ENCODE peak calls at places on chromosomes 6 and 20, in six cellular contexts. O is transverse colon, H is tibial nerve, G is IMR-90, M is uterus, D is hepatocyte. R is an unnamed sample.

GRCh38 chr20:8213831-8214587 is 81.9 kb downstream of the PLCB1 start:
- DNase-seq in G (no peak), H (no peak), M (no peak), O (no peak), D (no peak), R (no peak)

GRCh38 chr6:112298021-112298745 is 43.8 kb upstream of the LAMA4 start:
- DNase-seq in G (peak; percentile 97), D (peak; percentile 52), O (no peak), H (no peak), M (peak; percentile 27), R (no peak)

GRCh38 chr6:134714113-134714512 is 235.8 kb downstream of the ALDH8A1 start:
- DNase-seq in H (no peak), D (no peak), G (no peak), O (no peak), M (no peak), R (no peak)

GRCh38 chr20:46751856-46752255 is 42.4 kb downstream of the SLC2A10 start:
- DNase-seq in H (no peak), O (no peak), M (no peak), D (no peak), G (no peak), R (no peak)

GRCh38 chr6:41624621-41625365 is 13.5 kb upstream of the MDFI start:
- DNase-seq in M (no peak), H (no peak), G (no peak), D (no peak), O (no peak), R (no peak)

GRCh38 chr20:17925300-17925939 is 43.2 kb downstream of the SNX5 start:
- DNase-seq in D (peak; percentile 78), H (no peak), M (no peak), O (peak; percentile 81), G (no peak), R (no peak)

GRCh38 chr20:62916703-62917476 is 9.4 kb downstream of the DIDO1 start:
- DNase-seq in M (no peak), G (no peak), O (no peak), D (no peak), H (no peak), R (no peak)

GRCh38 chr6:156767603-156768467 is 9.3 kb upstream of the ARID1B start:
- DNase-seq in H (no peak), G (peak; percentile 68), O (no peak), D (no peak), M (no peak), R (no peak)

GRCh38 chr6:134555672-134556071 is 237.8 kb upstream of the SGK1 start:
- DNase-seq in M (no peak), G (no peak), O (no peak), H (no peak), D (no peak), R (no peak)

GRCh38 chr20:40493071-40493470 is 196.0 kb downstream of the MAFB start:
- DNase-seq in D (peak; percentile 30), O (peak; percentile 15), G (peak; percentile 28), M (peak; percentile 23), H (peak; percentile 60), R (peak; percentile 88)

GRCh38 chr20:38927902-38928578 is 1.8 kb downstream of the FAM83D start:
- DNase-seq in O (peak; percentile 51), D (no peak), H (no peak), M (no peak), G (no peak), R (no peak)

GRCh38 chr20:43564455-43564854 is 5.6 kb downstream of the SGK2 start:
- DNase-seq in D (no peak), G (no peak), M (no peak), O (no peak), H (no peak), R (no peak)

GRCh38 chr6:134686071-134686470 is 263.8 kb downstream of the ALDH8A1 start:
- DNase-seq in D (no peak), G (peak; percentile 27), O (no peak), M (no peak), H (no peak), R (no peak)

GRCh38 chr6:136491251-136491650 is 59.0 kb downstream of the MAP7 start:
- DNase-seq in O (no peak), H (no peak), D (no peak), G (no peak), M (no peak), R (no peak)

GRCh38 chr6:88908598-88909548 is 54.5 kb downstream of the RNGTT start:
- DNase-seq in O (no peak), M (no peak), G (no peak), D (no peak), H (no peak), R (no peak)

GRCh38 chr20:15036938-15037337 is 699.5 kb upstream of the FLRT3 start:
- DNase-seq in O (no peak), D (no peak), H (no peak), G (no peak), M (no peak), R (no peak)

GRCh38 chr6:7542878-7543394 is 1.5 kb downstream of the DSP start:
- DNase-seq in G (peak; percentile 41), H (no peak), M (no peak), D (peak; percentile 94), O (peak; percentile 84), R (peak; percentile 83)

GRCh38 chr6:26128013-26128771 is 41.0 kb downstream of the HFE start:
- DNase-seq in M (no peak), G (no peak), O (no peak), D (no peak), H (no peak), R (no peak)

GRCh38 chr6:73878403-73878802 is 182.4 kb downstream of the CD109 start:
- DNase-seq in M (no peak), H (no peak), O (no peak), D (peak; percentile 1), G (no peak), R (no peak)

GRCh38 chr20:14197097-14197496 is 140.3 kb downstream of the FLRT3 start:
- DNase-seq in H (no peak), M (no peak), O (no peak), D (no peak), G (peak; percentile 64), R (no peak)

GRCh38 chr6:114747995-114748625 is 405.3 kb upstream of the HS3ST5 start:
- DNase-seq in G (peak; percentile 45), M (no peak), H (peak; percentile 25), O (no peak), D (peak; percentile 75), R (no peak)

GRCh38 chr20:17010181-17010580 is 216.7 kb upstream of the PCSK2 start:
- DNase-seq in D (no peak), M (no peak), G (no peak), O (no peak), H (no peak), R (no peak)

GRCh38 chr6:148959008-148959407 is 212.2 kb downstream of the UST start:
- DNase-seq in D (no peak), O (no peak), H (no peak), G (no peak), M (no peak), R (no peak)

GRCh38 chr6:27894839-27895762 is 17.1 kb downstream of the OR2B2 start:
- DNase-seq in O (peak; percentile 57), M (peak; percentile 47), D (peak; percentile 89), G (peak; percentile 88), H (no peak), R (no peak)

GRCh38 chr6:146358341-146359046 is 185.1 kb upstream of the RAB32 start:
- DNase-seq in H (no peak), M (no peak), G (no peak), O (no peak), D (no peak), R (no peak)

GRCh38 chr20:5400164-5400762 is 83.5 kb upstream of the PROKR2 start:
- DNase-seq in D (peak; percentile 44), G (peak; percentile 16), M (no peak), H (no peak), O (no peak), R (no peak)

DNA sequence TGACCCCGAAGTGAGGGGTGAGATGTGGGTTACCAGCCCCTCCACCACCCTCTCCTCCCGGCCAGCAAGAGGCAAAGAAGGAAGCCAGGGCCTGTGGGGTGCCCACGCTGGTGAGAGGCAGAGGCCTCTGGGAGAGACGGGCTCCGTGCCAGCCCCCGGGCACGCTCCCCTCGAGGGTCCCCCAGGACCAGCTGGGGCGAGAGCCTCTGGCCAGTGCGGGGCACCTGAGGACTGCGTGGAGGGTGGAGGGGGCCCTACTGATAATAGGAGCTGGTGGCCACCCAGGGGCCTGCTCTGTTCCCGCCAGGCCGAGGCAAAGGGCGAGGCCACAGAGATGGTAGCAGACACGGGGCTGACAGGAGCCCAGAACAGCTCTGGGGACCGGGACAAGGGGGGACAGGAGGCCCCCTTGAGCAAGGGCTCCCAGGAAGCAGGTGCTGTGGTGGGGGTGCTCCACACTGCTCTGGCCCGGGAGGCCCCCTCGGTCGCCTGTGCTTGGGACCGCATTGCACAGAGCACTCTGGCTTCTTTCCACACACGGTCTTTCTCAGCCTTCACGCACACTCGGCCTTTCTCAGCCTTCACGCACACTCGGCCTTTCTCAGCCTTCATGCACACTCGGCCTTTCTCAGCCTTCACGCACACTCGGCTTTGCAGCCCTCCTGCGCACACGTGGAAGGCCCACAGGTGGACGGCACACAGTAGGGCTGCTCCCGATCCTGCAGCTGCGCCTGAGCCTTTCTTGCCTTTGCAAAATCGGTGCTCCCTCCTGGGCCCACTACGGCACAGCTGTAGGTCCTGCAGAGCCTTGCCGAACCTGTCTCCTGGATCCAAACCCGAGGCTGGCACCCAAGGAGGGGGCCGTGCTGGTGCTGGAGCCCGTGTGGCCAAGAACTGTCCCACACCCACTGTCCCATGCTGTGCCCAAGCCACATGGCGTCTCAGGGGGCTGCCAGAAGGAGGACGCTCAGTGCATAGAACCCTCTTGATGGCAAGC is 227.0 kb downstream of the TTLL2 start:
- DNase-seq in D (no peak), O (no peak), M (no peak), H (no peak), G (no peak), R (no peak)
- H3K9me3 ChIP-seq in D (no peaks in the 10 kb centered on the region), O (no peaks in the 10 kb centered on the region), M (no peaks in the 10 kb centered on the region), H (peaks cover 25% of the 10 kb centered on the region), G (peaks cover 47% of the 10 kb centered on the region), R (peaks cover 7% of the 10 kb centered on the region)

DNA sequence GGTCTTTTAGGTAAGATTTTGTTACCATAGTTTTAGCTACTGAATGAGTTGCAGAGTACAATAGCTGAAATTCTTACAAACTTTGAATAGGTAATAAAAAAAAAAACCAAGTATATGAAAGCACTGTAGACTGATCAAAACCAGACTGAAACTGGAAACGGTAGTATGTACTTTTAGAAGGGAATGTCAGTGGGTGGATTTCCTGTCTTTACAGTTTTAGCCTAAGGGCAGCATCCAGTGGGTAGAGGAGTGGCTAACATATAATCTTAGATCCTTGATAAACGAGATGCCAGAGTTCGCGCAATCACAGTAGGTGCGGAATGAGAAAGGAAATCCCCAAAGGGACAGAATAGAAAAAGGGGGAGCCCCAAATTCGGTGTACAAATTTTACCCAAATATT is 385.9 kb upstream of the RUNX2 start:
- DNase-seq in D (no peak), H (no peak), G (no peak), M (no peak), O (no peak), R (no peak)
- H3K9me3 ChIP-seq in D (peaks cover 10% of the 10 kb centered on the region), H (peaks cover 15% of the 10 kb centered on the region), G (no peaks in the 10 kb centered on the region), M (no peaks in the 10 kb centered on the region), O (peaks cover 8% of the 10 kb centered on the region), R (peaks cover 15% of the 10 kb centered on the region)

GRCh38 chr6:66556936-66557335 is 849.9 kb upstream of the EYS start:
- DNase-seq in G (no peak), O (no peak), D (no peak), M (no peak), H (no peak), R (no peak)
- H3K9me3 ChIP-seq in G (peaks cover 3% of the 10 kb centered on the region), O (peaks cover 15% of the 10 kb centered on the region), D (no peaks in the 10 kb centered on the region), M (no peaks in the 10 kb centered on the region), H (peaks cover 14% of the 10 kb centered on the region), R (peaks cover 2% of the 10 kb centered on the region)

GRCh38 chr6:137497722-137498463 is 3.7 kb upstream of the OLIG3 start:
- DNase-seq in D (no peak), G (no peak), M (no peak), O (no peak), H (no peak), R (no peak)
- H3K9me3 ChIP-seq in D (no peaks in the 10 kb centered on the region), G (peaks cover 6% of the 10 kb centered on the region), M (no peaks in the 10 kb centered on the region), O (no peaks in the 10 kb centered on the region), H (no peaks in the 10 kb centered on the region), R (no peaks in the 10 kb centered on the region)